ENCODE peak calls at places on chromosomes 13 and 19, in ten cellular contexts. H is brain microvascular endothelial cell; M is A549; D is pancreas; P is heart left ventricle; G is GM10248; U is PC-9; L is CD8-positive, alpha-beta T cell; K is esophagus muscularis mucosa; A is K562. I is an unnamed sample.

GRCh38 chr13:77779461-77780272 is 82.2 kb downstream of the SLAIN1 start:
- DNase-seq in D (no peak), M (peak; percentile 61), U (peak; percentile 55), H (peak; percentile 33), G (peak; percentile 38), A (peak; percentile 4), P (peak; percentile 31), K (no peak), L (no peak), I (no peak)

GRCh38 chr19:33819875-33820781 is 23.5 kb downstream of the KCTD15 start:
- DNase-seq in H (peak; percentile 23), P (peak; percentile 85), G (peak; percentile 40), M (peak; percentile 76), A (peak; percentile 87), D (peak; percentile 85), L (peak; percentile 26), K (no peak), U (peak; percentile 84), I (peak; percentile 36)

GRCh38 chr13:36101157-36101556 is 30.0 kb downstream of the DCLK1 start:
- DNase-seq in P (no peak), K (no peak), L (no peak), D (no peak), H (no peak), U (no peak), A (no peak), M (no peak), G (no peak), I (no peak)

GRCh38 chr19:30692517-30692870 is 320.3 kb downstream of the ZNF536 start:
- DNase-seq in U (no peak), A (no peak), L (no peak), H (no peak), K (no peak), G (no peak), P (no peak), M (no peak), D (no peak), I (no peak)

GRCh38 chr13:92842145-92842544 is 384.5 kb upstream of the GPC6 start:
- DNase-seq in H (peak; percentile 89), U (no peak), G (no peak), M (no peak), P (no peak), L (no peak), K (no peak), D (no peak), A (no peak), I (no peak)

GRCh38 chr13:95296326-95296939 is 4.8 kb downstream of the ABCC4 start:
- DNase-seq in M (peak; percentile 49), G (peak; percentile 42), P (peak; percentile 28), K (no peak), A (no peak), D (no peak), H (no peak), L (no peak), U (no peak), I (no peak)

GRCh38 chr13:98451676-98452105 is 125.2 kb downstream of the STK24 start:
- DNase-seq in G (no peak), P (peak; percentile 51), U (no peak), K (no peak), A (no peak), M (no peak), H (peak; percentile 84), L (no peak), D (no peak), I (no peak)

GRCh38 chr13:102598061-102598460 is 1.3 kb downstream of the TPP2 start:
- DNase-seq in L (no peak), M (no peak), G (no peak), K (no peak), H (no peak), P (no peak), U (no peak), A (peak; percentile 15), D (no peak), I (no peak)

GRCh38 chr13:53042897-53043296 is 14.3 kb downstream of the OLFM4 start:
- DNase-seq in M (no peak), U (no peak), K (no peak), L (no peak), G (no peak), P (no peak), H (no peak), A (no peak), D (no peak), I (no peak)

DNA sequence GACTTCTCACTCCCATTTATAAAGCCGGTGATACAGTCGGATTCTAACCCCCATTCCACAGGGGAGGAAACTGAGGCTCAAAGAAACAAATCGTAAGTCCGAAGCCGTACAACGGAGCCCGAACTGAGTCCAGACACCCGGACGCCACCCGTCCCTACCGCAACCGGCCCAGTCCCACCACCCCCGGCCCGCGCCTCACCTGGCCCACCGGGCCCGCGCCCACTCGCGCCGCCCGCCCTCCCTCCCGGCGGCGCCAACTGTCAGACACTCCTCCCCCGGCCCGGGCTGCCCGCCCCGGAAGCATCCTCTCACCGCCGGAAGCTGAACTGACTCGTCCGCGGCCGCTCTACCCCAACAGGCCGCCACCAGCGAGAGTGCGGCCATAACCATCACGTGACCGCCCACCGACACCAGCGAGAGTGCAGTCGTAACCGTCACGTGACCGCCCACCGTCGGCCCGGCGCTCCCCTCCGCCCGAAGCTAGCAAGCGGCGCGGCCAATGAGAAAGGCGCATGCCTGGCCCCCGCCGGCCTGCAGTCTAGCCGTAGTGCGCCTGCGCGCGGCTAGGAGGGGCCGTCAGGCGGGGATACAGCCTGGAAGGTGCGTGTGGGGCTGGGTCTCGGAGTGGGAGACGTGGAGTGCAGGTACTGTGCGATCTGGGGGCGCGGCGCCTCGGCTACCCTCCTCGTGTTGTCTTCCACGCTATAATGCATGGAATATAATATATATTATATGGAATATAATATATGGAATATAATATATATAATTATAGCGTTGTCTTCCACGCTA is at the start of the genes C19orf47 and PLD3:
- DNase-seq in K (peak; percentile 100), D (peak; percentile 100), H (peak; percentile 99), G (peak; percentile 100), A (peak; percentile 100), U (peak; percentile 95), P (peak; percentile 100), M (peak; percentile 100), L (peak; percentile 98), I (peak; percentile 96)
- TF ChIP-seq CTCF in K (no peak), D (no peak), H (no peak), G (no peak), A (no peak), U (no peak), P (no peak), M (no peak), L (no peak), I (no peak)

DNA sequence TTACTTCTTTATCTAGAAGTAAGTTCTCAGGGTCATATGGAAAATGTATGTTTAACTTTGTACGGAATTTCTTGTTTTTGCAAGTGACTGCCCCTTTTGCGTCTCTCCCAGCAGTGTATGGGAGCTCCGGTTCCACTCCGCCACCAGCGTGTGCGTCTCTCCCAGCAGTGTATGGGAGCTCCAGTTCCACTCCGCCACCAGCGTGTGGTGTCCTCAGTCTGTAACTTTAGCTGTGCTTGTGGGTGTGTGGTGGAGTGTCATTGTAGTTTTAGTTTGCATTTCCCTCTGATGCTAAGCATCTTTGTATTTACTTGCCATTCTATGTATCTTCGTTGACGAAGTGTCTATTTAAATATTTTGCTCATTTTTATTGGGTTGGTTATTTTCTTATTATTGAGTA is 2.4 kb downstream of the CUL4A start:
- DNase-seq in A (no peak), G (no peak), L (no peak), P (no peak), U (peak; percentile 34), M (peak; percentile 57), H (no peak), D (no peak), K (no peak), I (no peak)
- TF ChIP-seq CTCF in A (peak; percentile 97), G (peak; percentile 4), L (no peak), P (no peak), U (no peak), M (no peak), H (peak; percentile 39), D (no peak), K (no peak), I (no peak)

GRCh38 chr19:58520257-58520599 is 618 bp upstream of the ZBTB45 start:
- DNase-seq in L (no peak), H (no peak), K (no peak), A (no peak), G (no peak), U (no peak), M (no peak), D (no peak), P (no peak), I (no peak)

GRCh38 chr19:58519087-58519354 is 589 bp downstream of the ZBTB45 start:
- DNase-seq in D (peak; percentile 76), G (peak; percentile 54), L (no peak), A (peak; percentile 81), U (no peak), K (no peak), H (peak; percentile 65), M (peak; percentile 85), P (peak; percentile 66), I (peak; percentile 27)

GRCh38 chr19:58519355-58520256 is at the start of gene ZBTB45:
- DNase-seq in U (peak; percentile 83), G (peak; percentile 86), L (peak; percentile 79), A (peak; percentile 86), K (peak; percentile 98), H (peak; percentile 93), D (peak; percentile 97), P (peak; percentile 93), M (peak; percentile 99), I (peak; percentile 91)

GRCh38 chr19:58516964-58517833 is 2.4 kb downstream of the ZBTB45 start:
- DNase-seq in G (no peak), A (no peak), H (no peak), P (no peak), M (no peak), K (no peak), D (peak; percentile 77), U (no peak), L (no peak), I (no peak)

DNA sequence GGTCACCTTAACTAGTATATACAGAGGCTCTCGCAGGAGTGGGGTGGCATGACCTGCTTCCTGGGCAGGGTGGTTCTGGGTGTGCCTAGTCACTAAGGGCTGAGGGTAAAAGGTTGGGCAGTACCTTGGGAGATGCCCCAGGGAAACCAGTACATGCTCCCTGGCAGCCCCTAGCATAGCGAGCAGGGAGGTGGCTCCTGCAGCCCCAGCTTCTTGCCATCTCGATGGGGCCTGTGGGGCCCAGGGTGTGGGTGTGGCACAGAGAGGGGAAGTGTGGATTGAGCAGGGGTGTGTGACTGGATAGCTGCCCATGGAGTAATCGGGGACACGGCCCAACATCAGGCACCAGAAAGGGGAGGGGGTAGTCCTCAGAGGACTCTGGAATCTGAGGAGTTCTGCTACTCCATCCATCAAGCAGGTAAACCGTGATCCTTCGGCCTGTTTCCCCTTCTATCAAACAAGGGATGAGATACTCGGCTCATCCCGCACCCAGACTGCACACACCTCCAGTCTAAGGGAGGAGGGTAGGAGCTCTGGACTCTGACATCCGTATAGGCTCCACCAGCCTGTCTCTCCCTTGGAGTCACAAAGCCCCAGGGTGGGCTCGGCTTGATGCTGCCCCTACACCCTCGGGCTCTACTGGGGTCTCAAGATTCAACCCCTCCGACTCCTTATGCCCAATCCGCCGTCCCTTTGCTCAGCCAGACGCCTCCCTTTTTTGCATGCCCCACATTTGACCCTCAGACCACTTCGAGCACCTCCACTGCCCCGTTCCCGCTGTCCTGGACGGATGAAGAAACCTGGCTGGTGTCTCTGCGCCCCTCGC is 1.1 kb downstream of the ZBTB45 start:
- DNase-seq in L (no peak), D (peak; percentile 67), M (no peak), U (no peak), K (no peak), A (no peak), G (no peak), P (no peak), H (no peak), I (no peak)
- TF ChIP-seq CTCF in L (no peak), D (no peak), M (no peak), U (no peak), K (peak; percentile 49), A (no peak), G (no peak), P (no peak), H (no peak), I (no peak)

GRCh38 chr19:1269065-1269477 is at the start of gene CIRBP:
- DNase-seq in D (peak; percentile 100), U (peak; percentile 90), P (peak; percentile 100), A (peak; percentile 97), M (peak; percentile 98), K (peak; percentile 100), H (peak; percentile 99), L (peak; percentile 99), G (peak; percentile 98), I (peak; percentile 100)
- TF ChIP-seq CTCF in D (no peak), U (no peak), P (no peak), A (no peak), M (no peak), K (no peak), H (no peak), L (no peak), G (no peak), I (no peak)

I was measured in natural killer cell.